ENCODE peak calls at places on chromosomes 3 and 15, in six cellular contexts. One of them, this sample, is unnamed.

GRCh38 chr3:157502916-157503620 is at the start of gene VEPH1:
- DNase-seq in GM23338: peak; percentile 43
- DNase-seq in Panc1: no peak
- DNase-seq in CD8-positive, alpha-beta T cell: no peak
- DNase-seq in sigmoid colon: no peak
- DNase-seq in OCI-LY7: no peak
- DNase-seq in this sample: no peak

GRCh38 chr3:160210799-160211221 is 14.4 kb upstream of the C3orf80 start:
- DNase-seq in GM23338: peak; percentile 55
- DNase-seq in Panc1: peak; percentile 12
- DNase-seq in CD8-positive, alpha-beta T cell: no peak
- DNase-seq in sigmoid colon: no peak
- DNase-seq in OCI-LY7: no peak
- DNase-seq in this sample: no peak

GRCh38 chr3:56055616-56056350 is 412.5 kb downstream of the ERC2 start:
- DNase-seq in GM23338: no peak
- DNase-seq in Panc1: no peak
- DNase-seq in CD8-positive, alpha-beta T cell: no peak
- DNase-seq in sigmoid colon: no peak
- DNase-seq in OCI-LY7: no peak
- DNase-seq in this sample: no peak

GRCh38 chr15:45529613-45530012 is 7.1 kb upstream of the SLC30A4 start:
- DNase-seq in GM23338: no peak
- DNase-seq in Panc1: no peak
- DNase-seq in CD8-positive, alpha-beta T cell: no peak
- DNase-seq in sigmoid colon: no peak
- DNase-seq in OCI-LY7: no peak
- DNase-seq in this sample: no peak

GRCh38 chr3:54773251-54773650 is 154.6 kb downstream of the LRTM1 start:
- DNase-seq in GM23338: no peak
- DNase-seq in Panc1: no peak
- DNase-seq in CD8-positive, alpha-beta T cell: no peak
- DNase-seq in sigmoid colon: no peak
- DNase-seq in OCI-LY7: no peak
- DNase-seq in this sample: no peak

GRCh38 chr3:23671901-23672589 is 133.7 kb upstream of the UBE2E1 start:
- DNase-seq in GM23338: peak; percentile 53
- DNase-seq in Panc1: no peak
- DNase-seq in CD8-positive, alpha-beta T cell: no peak
- DNase-seq in sigmoid colon: no peak
- DNase-seq in OCI-LY7: no peak
- DNase-seq in this sample: no peak

GRCh38 chr3:87088366-87088983 is 97.5 kb upstream of the VGLL3 start:
- DNase-seq in GM23338: no peak
- DNase-seq in Panc1: no peak
- DNase-seq in CD8-positive, alpha-beta T cell: no peak
- DNase-seq in sigmoid colon: peak; percentile 62
- DNase-seq in OCI-LY7: no peak
- DNase-seq in this sample: no peak

GRCh38 chr3:48129921-48130320 is 58.3 kb downstream of the CDC25A start:
- DNase-seq in GM23338: no peak
- DNase-seq in Panc1: no peak
- DNase-seq in CD8-positive, alpha-beta T cell: no peak
- DNase-seq in sigmoid colon: no peak
- DNase-seq in OCI-LY7: no peak
- DNase-seq in this sample: no peak

GRCh38 chr15:50340431-50340830 is 14.6 kb downstream of the GABPB1 start:
- DNase-seq in GM23338: no peak
- DNase-seq in Panc1: no peak
- DNase-seq in CD8-positive, alpha-beta T cell: no peak
- DNase-seq in sigmoid colon: no peak
- DNase-seq in OCI-LY7: no peak
- DNase-seq in this sample: no peak

GRCh38 chr3:184564685-184565385 is 3.2 kb downstream of the EPHB3 start:
- DNase-seq in GM23338: no peak
- DNase-seq in Panc1: no peak
- DNase-seq in CD8-positive, alpha-beta T cell: no peak
- DNase-seq in sigmoid colon: no peak
- DNase-seq in OCI-LY7: no peak
- DNase-seq in this sample: no peak
- H3K4me1 ChIP-seq in GM23338: peaks cover 47% of the 10 kb centered on the region
- H3K4me1 ChIP-seq in Panc1: peaks cover 28% of the 10 kb centered on the region
- H3K4me1 ChIP-seq in CD8-positive, alpha-beta T cell: peaks cover 19% of the 10 kb centered on the region
- H3K4me1 ChIP-seq in sigmoid colon: no peaks in the 10 kb centered on the region
- H3K4me1 ChIP-seq in OCI-LY7: no peaks in the 10 kb centered on the region
- H3K4me1 ChIP-seq in this sample: peaks cover 28% of the 10 kb centered on the region

GRCh38 chr3:184002469-184002868 is 15.2 kb downstream of the ABCC5 start:
- DNase-seq in GM23338: peak; percentile 26
- DNase-seq in Panc1: no peak
- DNase-seq in CD8-positive, alpha-beta T cell: no peak
- DNase-seq in sigmoid colon: no peak
- DNase-seq in OCI-LY7: no peak
- DNase-seq in this sample: no peak
- H3K4me3 ChIP-seq in GM23338: no peak overlapping the region
- H3K4me3 ChIP-seq in Panc1: no peak overlapping the region
- H3K4me3 ChIP-seq in CD8-positive, alpha-beta T cell: no peak overlapping the region
- H3K4me3 ChIP-seq in sigmoid colon: no peak overlapping the region
- H3K4me3 ChIP-seq in OCI-LY7: no peak overlapping the region
- H3K4me3 ChIP-seq in this sample: no peak overlapping the region

GRCh38 chr3:127356381-127356780 is 68.5 kb upstream of the PRR20G start:
- DNase-seq in GM23338: no peak
- DNase-seq in Panc1: no peak
- DNase-seq in CD8-positive, alpha-beta T cell: no peak
- DNase-seq in sigmoid colon: no peak
- DNase-seq in OCI-LY7: no peak
- DNase-seq in this sample: no peak
- H3K4me1 ChIP-seq in GM23338: no peaks in the 10 kb centered on the region
- H3K4me1 ChIP-seq in Panc1: no peaks in the 10 kb centered on the region
- H3K4me1 ChIP-seq in CD8-positive, alpha-beta T cell: no peaks in the 10 kb centered on the region
- H3K4me1 ChIP-seq in sigmoid colon: no peaks in the 10 kb centered on the region
- H3K4me1 ChIP-seq in OCI-LY7: no peaks in the 10 kb centered on the region
- H3K4me1 ChIP-seq in this sample: no peaks in the 10 kb centered on the region

GRCh38 chr3:63278171-63278999 is at the start of gene SYNPR:
- DNase-seq in GM23338: peak; percentile 88
- DNase-seq in Panc1: no peak
- DNase-seq in CD8-positive, alpha-beta T cell: no peak
- DNase-seq in sigmoid colon: no peak
- DNase-seq in OCI-LY7: no peak
- DNase-seq in this sample: peak; percentile 39
- H3K4me3 ChIP-seq in GM23338: peak within 1 kb of the TSS; percentile 96
- H3K4me3 ChIP-seq in Panc1: no peak within 1 kb of the TSS
- H3K4me3 ChIP-seq in CD8-positive, alpha-beta T cell: no peak within 1 kb of the TSS
- H3K4me3 ChIP-seq in sigmoid colon: peak within 1 kb of the TSS; percentile 10
- H3K4me3 ChIP-seq in OCI-LY7: no peak within 1 kb of the TSS
- H3K4me3 ChIP-seq in this sample: peak within 1 kb of the TSS; percentile 53

GRCh38 chr3:69092030-69092513 is 7.3 kb downstream of the ARL6IP5 start:
- DNase-seq in GM23338: no peak
- DNase-seq in Panc1: no peak
- DNase-seq in CD8-positive, alpha-beta T cell: no peak
- DNase-seq in sigmoid colon: no peak
- DNase-seq in OCI-LY7: peak; percentile 56
- DNase-seq in this sample: no peak
- H3K4me1 ChIP-seq in GM23338: peaks cover 50% of the 10 kb centered on the region
- H3K4me1 ChIP-seq in Panc1: peaks cover 18% of the 10 kb centered on the region
- H3K4me1 ChIP-seq in CD8-positive, alpha-beta T cell: peaks cover 89% of the 10 kb centered on the region
- H3K4me1 ChIP-seq in sigmoid colon: peaks cover under 1% of the 10 kb centered on the region
- H3K4me1 ChIP-seq in OCI-LY7: peaks cover 42% of the 10 kb centered on the region
- H3K4me1 ChIP-seq in this sample: peaks cover 1% of the 10 kb centered on the region

GRCh38 chr3:195892355-195893120 is 15.8 kb downstream of the TNK2 start:
- DNase-seq in GM23338: no peak
- DNase-seq in Panc1: no peak
- DNase-seq in CD8-positive, alpha-beta T cell: no peak
- DNase-seq in sigmoid colon: peak; percentile 93
- DNase-seq in OCI-LY7: no peak
- DNase-seq in this sample: no peak

GRCh38 chr3:195893916-195894315 is 14.4 kb downstream of the TNK2 start:
- DNase-seq in GM23338: no peak
- DNase-seq in Panc1: no peak
- DNase-seq in CD8-positive, alpha-beta T cell: no peak
- DNase-seq in sigmoid colon: no peak
- DNase-seq in OCI-LY7: no peak
- DNase-seq in this sample: no peak

GRCh38 chr3:195892105-195892354 is 16.3 kb downstream of the TNK2 start:
- DNase-seq in GM23338: no peak
- DNase-seq in Panc1: no peak
- DNase-seq in CD8-positive, alpha-beta T cell: no peak
- DNase-seq in sigmoid colon: no peak
- DNase-seq in OCI-LY7: no peak
- DNase-seq in this sample: no peak

GRCh38 chr3:195893516-195893915 is 14.8 kb downstream of the TNK2 start:
- DNase-seq in GM23338: no peak
- DNase-seq in Panc1: no peak
- DNase-seq in CD8-positive, alpha-beta T cell: no peak
- DNase-seq in sigmoid colon: no peak
- DNase-seq in OCI-LY7: peak; percentile 81
- DNase-seq in this sample: no peak

DNA sequence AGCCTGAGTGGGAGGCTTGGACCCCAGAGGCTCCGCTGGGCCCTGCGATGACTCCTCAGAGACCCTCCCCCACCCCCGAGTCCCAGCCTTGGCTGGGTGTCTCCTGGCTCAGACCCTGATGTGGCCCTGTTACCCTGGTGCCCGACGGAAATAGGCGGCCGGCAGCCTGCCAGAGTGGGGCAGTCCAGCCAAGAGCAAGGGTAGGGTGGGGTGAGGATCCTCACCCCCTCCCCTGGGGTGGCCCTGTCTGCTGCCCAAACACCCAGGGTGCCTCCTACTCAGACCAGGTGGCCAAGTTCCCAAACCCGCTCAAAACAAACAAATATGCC is 15.3 kb downstream of the TNK2 start:
- DNase-seq in GM23338: no peak
- DNase-seq in Panc1: no peak
- DNase-seq in CD8-positive, alpha-beta T cell: no peak
- DNase-seq in sigmoid colon: peak; percentile 79
- DNase-seq in OCI-LY7: no peak
- DNase-seq in this sample: no peak
- H3K4me3 ChIP-seq in GM23338: no peak overlapping the region
- H3K4me3 ChIP-seq in Panc1: no peak overlapping the region
- H3K4me3 ChIP-seq in CD8-positive, alpha-beta T cell: no peak overlapping the region
- H3K4me3 ChIP-seq in sigmoid colon: peak overlapping the region; percentile 45
- H3K4me3 ChIP-seq in OCI-LY7: peak overlapping the region; percentile 88
- H3K4me3 ChIP-seq in this sample: no peak overlapping the region

GRCh38 chr15:85162237-85162636 is 180.6 kb downstream of the PDE8A start:
- DNase-seq in GM23338: no peak
- DNase-seq in Panc1: no peak
- DNase-seq in CD8-positive, alpha-beta T cell: no peak
- DNase-seq in sigmoid colon: no peak
- DNase-seq in OCI-LY7: no peak
- DNase-seq in this sample: no peak
- H3K4me1 ChIP-seq in GM23338: no peaks in the 10 kb centered on the region
- H3K4me1 ChIP-seq in Panc1: no peaks in the 10 kb centered on the region
- H3K4me1 ChIP-seq in CD8-positive, alpha-beta T cell: no peaks in the 10 kb centered on the region
- H3K4me1 ChIP-seq in sigmoid colon: no peaks in the 10 kb centered on the region
- H3K4me1 ChIP-seq in OCI-LY7: no peaks in the 10 kb centered on the region
- H3K4me1 ChIP-seq in this sample: no peaks in the 10 kb centered on the region

GRCh38 chr3:99757948-99758347 is 59.7 kb upstream of the CMSS1 start:
- DNase-seq in GM23338: no peak
- DNase-seq in Panc1: no peak
- DNase-seq in CD8-positive, alpha-beta T cell: no peak
- DNase-seq in sigmoid colon: no peak
- DNase-seq in OCI-LY7: no peak
- DNase-seq in this sample: no peak

GRCh38 chr3:99758502-99759177 is 59.0 kb upstream of the CMSS1 start:
- DNase-seq in GM23338: no peak
- DNase-seq in Panc1: no peak
- DNase-seq in CD8-positive, alpha-beta T cell: no peak
- DNase-seq in sigmoid colon: no peak
- DNase-seq in OCI-LY7: no peak
- DNase-seq in this sample: no peak

GRCh38 chr3:99755831-99756230 is 61.8 kb upstream of the CMSS1 start:
- DNase-seq in GM23338: no peak
- DNase-seq in Panc1: no peak
- DNase-seq in CD8-positive, alpha-beta T cell: no peak
- DNase-seq in sigmoid colon: no peak
- DNase-seq in OCI-LY7: no peak
- DNase-seq in this sample: no peak

GRCh38 chr3:99751649-99752048 is 66.0 kb upstream of the CMSS1 start:
- DNase-seq in GM23338: no peak
- DNase-seq in Panc1: no peak
- DNase-seq in CD8-positive, alpha-beta T cell: no peak
- DNase-seq in sigmoid colon: no peak
- DNase-seq in OCI-LY7: no peak
- DNase-seq in this sample: no peak

DNA sequence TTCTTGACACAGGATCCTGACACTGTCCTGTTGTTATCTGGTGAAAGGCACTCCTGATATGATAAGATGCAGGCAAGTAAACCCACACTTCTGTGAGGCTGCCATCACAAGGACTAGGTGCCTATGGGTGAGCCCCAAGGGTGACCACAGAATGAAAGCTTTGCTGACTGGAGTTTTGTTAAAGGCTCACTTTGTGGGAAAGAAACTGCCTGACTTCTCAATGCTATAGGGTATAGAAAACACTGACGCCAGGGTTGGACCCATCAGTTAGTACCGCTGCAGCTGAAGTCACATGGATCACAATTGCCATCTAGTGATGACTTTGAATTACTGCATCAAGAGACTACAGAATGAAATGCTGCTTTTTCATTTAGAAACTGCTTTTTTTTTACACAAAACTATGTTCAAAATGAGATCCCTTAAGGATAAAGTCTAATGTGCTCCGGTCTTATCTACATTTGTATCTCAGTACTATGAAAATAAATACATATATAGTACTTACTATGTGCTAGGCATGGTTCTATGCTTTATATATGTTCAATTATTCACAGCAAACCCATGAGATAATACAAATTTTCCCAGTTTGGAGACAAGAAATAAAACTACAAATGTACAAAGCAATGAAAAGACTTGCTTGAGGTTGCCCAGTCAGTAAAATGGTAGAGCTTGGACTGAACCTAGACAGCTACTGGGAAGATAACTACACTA is 64.2 kb upstream of the CMSS1 start:
- DNase-seq in GM23338: peak; percentile 84
- DNase-seq in Panc1: peak; percentile 43
- DNase-seq in CD8-positive, alpha-beta T cell: no peak
- DNase-seq in sigmoid colon: no peak
- DNase-seq in OCI-LY7: peak; percentile 48
- DNase-seq in this sample: peak; percentile 31
- H3K4me3 ChIP-seq in GM23338: no peak overlapping the region
- H3K4me3 ChIP-seq in Panc1: no peak overlapping the region
- H3K4me3 ChIP-seq in CD8-positive, alpha-beta T cell: no peak overlapping the region
- H3K4me3 ChIP-seq in sigmoid colon: no peak overlapping the region
- H3K4me3 ChIP-seq in OCI-LY7: no peak overlapping the region
- H3K4me3 ChIP-seq in this sample: no peak overlapping the region

DNA sequence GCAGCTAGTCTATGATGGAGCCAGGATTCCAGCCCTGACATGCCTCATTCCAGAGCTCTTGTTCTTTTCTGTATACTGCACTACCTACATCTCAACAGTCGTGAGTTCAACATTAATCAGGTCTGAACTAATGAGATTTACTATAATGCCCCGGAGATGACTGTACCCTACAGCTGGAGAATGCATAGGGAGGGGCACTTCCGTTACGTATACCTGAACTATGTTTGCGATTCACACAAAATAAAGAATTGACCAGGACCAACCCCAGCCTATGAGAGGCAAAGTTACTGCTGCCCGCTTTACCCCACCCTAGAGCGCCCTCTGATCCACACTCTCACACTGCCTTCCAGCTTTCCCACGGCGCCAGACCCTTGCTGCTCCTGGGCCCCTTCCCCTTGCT is 97.0 kb downstream of the IGF2BP2 start:
- DNase-seq in GM23338: no peak
- DNase-seq in Panc1: no peak
- DNase-seq in CD8-positive, alpha-beta T cell: no peak
- DNase-seq in sigmoid colon: no peak
- DNase-seq in OCI-LY7: no peak
- DNase-seq in this sample: no peak
- H3K4me1 ChIP-seq in GM23338: peaks cover 66% of the 10 kb centered on the region
- H3K4me1 ChIP-seq in Panc1: peaks cover 52% of the 10 kb centered on the region
- H3K4me1 ChIP-seq in CD8-positive, alpha-beta T cell: no peaks in the 10 kb centered on the region
- H3K4me1 ChIP-seq in sigmoid colon: no peaks in the 10 kb centered on the region
- H3K4me1 ChIP-seq in OCI-LY7: no peaks in the 10 kb centered on the region
- H3K4me1 ChIP-seq in this sample: peaks cover 3% of the 10 kb centered on the region

This sample was measured in iPS DF 6.9.